ENCODE peak calls at places on chromosome 12, in seven cellular contexts. One of them, this sample, is unnamed. For H3K27me3, the result is how much of the 10 kb centered on the place peaks cover.

GRCh38 chr12:98578392-98578791 is 15.1 kb upstream of the SLC25A3 start:
- DNase-seq in ovary: no peak
- DNase-seq in heart left ventricle: no peak
- DNase-seq in cardiac muscle cell: no peak
- DNase-seq in breast epithelium: no peak
- DNase-seq in DND-41: no peak
- DNase-seq in psoas muscle: no peak
- DNase-seq in this sample: no peak

GRCh38 chr12:6038160-6038559 is 86.3 kb downstream of the VWF start:
- DNase-seq in heart left ventricle: no peak
- DNase-seq in breast epithelium: no peak
- DNase-seq in DND-41: no peak
- DNase-seq in ovary: no peak
- DNase-seq in psoas muscle: no peak
- DNase-seq in cardiac muscle cell: peak
- DNase-seq in this sample: peak

GRCh38 chr12:111596985-111597730 is 2.0 kb downstream of the ATXN2 start:
- DNase-seq in heart left ventricle: peak
- DNase-seq in ovary: peak
- DNase-seq in psoas muscle: peak
- DNase-seq in cardiac muscle cell: peak
- DNase-seq in DND-41: peak
- DNase-seq in breast epithelium: peak
- DNase-seq in this sample: peak

GRCh38 chr12:62632521-62632920 is 165.9 kb downstream of the MON2 start:
- DNase-seq in ovary: peak
- DNase-seq in cardiac muscle cell: peak
- DNase-seq in DND-41: no peak
- DNase-seq in heart left ventricle: peak
- DNase-seq in psoas muscle: peak
- DNase-seq in breast epithelium: peak
- DNase-seq in this sample: peak

GRCh38 chr12:130765186-130765659 is 49.1 kb upstream of the RIMBP2 start:
- DNase-seq in cardiac muscle cell: no peak
- DNase-seq in ovary: no peak
- DNase-seq in heart left ventricle: no peak
- DNase-seq in DND-41: no peak
- DNase-seq in breast epithelium: no peak
- DNase-seq in psoas muscle: no peak
- DNase-seq in this sample: peak

GRCh38 chr12:14416658-14417057 is 51.2 kb downstream of the ATF7IP start:
- DNase-seq in DND-41: peak
- DNase-seq in ovary: no peak
- DNase-seq in psoas muscle: no peak
- DNase-seq in heart left ventricle: no peak
- DNase-seq in breast epithelium: no peak
- DNase-seq in cardiac muscle cell: peak
- DNase-seq in this sample: peak

GRCh38 chr12:94230357-94230905 is 82.1 kb downstream of the PLXNC1 start:
- DNase-seq in ovary: no peak
- DNase-seq in psoas muscle: no peak
- DNase-seq in heart left ventricle: no peak
- DNase-seq in DND-41: peak
- DNase-seq in cardiac muscle cell: peak
- DNase-seq in breast epithelium: no peak
- DNase-seq in this sample: no peak

GRCh38 chr12:76346236-76346635 is 2.0 kb downstream of the BBS10 start:
- DNase-seq in cardiac muscle cell: peak
- DNase-seq in psoas muscle: no peak
- DNase-seq in heart left ventricle: no peak
- DNase-seq in ovary: no peak
- DNase-seq in DND-41: no peak
- DNase-seq in breast epithelium: no peak
- DNase-seq in this sample: no peak

GRCh38 chr12:90152897-90153624 is 444.4 kb upstream of the ATP2B1 start:
- DNase-seq in psoas muscle: no peak
- DNase-seq in DND-41: peak
- DNase-seq in ovary: no peak
- DNase-seq in breast epithelium: no peak
- DNase-seq in cardiac muscle cell: no peak
- DNase-seq in heart left ventricle: no peak
- DNase-seq in this sample: no peak

GRCh38 chr12:19238520-19238919 is 109.0 kb downstream of the PLEKHA5 start:
- DNase-seq in breast epithelium: no peak
- DNase-seq in psoas muscle: no peak
- DNase-seq in heart left ventricle: no peak
- DNase-seq in cardiac muscle cell: no peak
- DNase-seq in ovary: no peak
- DNase-seq in DND-41: no peak
- DNase-seq in this sample: no peak

GRCh38 chr12:104903648-104904423 is 54.3 kb downstream of the SLC41A2 start:
- DNase-seq in psoas muscle: no peak
- DNase-seq in ovary: no peak
- DNase-seq in breast epithelium: no peak
- DNase-seq in DND-41: no peak
- DNase-seq in cardiac muscle cell: peak
- DNase-seq in heart left ventricle: no peak
- DNase-seq in this sample: no peak

GRCh38 chr12:124032265-124032886 is 59.4 kb downstream of the ZNF664 start:
- DNase-seq in ovary: peak
- DNase-seq in breast epithelium: no peak
- DNase-seq in DND-41: peak
- DNase-seq in cardiac muscle cell: peak
- DNase-seq in psoas muscle: no peak
- DNase-seq in heart left ventricle: no peak
- DNase-seq in this sample: no peak

GRCh38 chr12:96198970-96199369 is 4.8 kb downstream of the ELK3 start:
- DNase-seq in psoas muscle: no peak
- DNase-seq in ovary: no peak
- DNase-seq in breast epithelium: no peak
- DNase-seq in DND-41: no peak
- DNase-seq in heart left ventricle: no peak
- DNase-seq in cardiac muscle cell: peak
- DNase-seq in this sample: peak

GRCh38 chr12:75207338-75208083 is 2.1 kb downstream of the KCNC2 start:
- DNase-seq in heart left ventricle: no peak
- DNase-seq in DND-41: no peak
- DNase-seq in cardiac muscle cell: no peak
- DNase-seq in psoas muscle: no peak
- DNase-seq in breast epithelium: no peak
- DNase-seq in ovary: no peak
- DNase-seq in this sample: no peak

GRCh38 chr12:32641287-32641901 is 37.7 kb upstream of the DNM1L start:
- DNase-seq in ovary: no peak
- DNase-seq in DND-41: no peak
- DNase-seq in cardiac muscle cell: no peak
- DNase-seq in psoas muscle: no peak
- DNase-seq in breast epithelium: no peak
- DNase-seq in heart left ventricle: no peak
- DNase-seq in this sample: no peak

GRCh38 chr12:79444089-79444488 is 246.7 kb downstream of the PAWR start:
- DNase-seq in breast epithelium: no peak
- DNase-seq in DND-41: no peak
- DNase-seq in cardiac muscle cell: peak
- DNase-seq in psoas muscle: no peak
- DNase-seq in heart left ventricle: no peak
- DNase-seq in ovary: no peak
- DNase-seq in this sample: no peak

GRCh38 chr12:52093346-52093745 is 13.8 kb downstream of the SMIM41 start:
- DNase-seq in ovary: no peak
- DNase-seq in breast epithelium: no peak
- DNase-seq in DND-41: no peak
- DNase-seq in cardiac muscle cell: no peak
- DNase-seq in heart left ventricle: no peak
- DNase-seq in psoas muscle: no peak
- DNase-seq in this sample: no peak

GRCh38 chr12:69991683-69992297 is 166.8 kb downstream of the MYRFL start:
- DNase-seq in psoas muscle: no peak
- DNase-seq in breast epithelium: no peak
- DNase-seq in DND-41: no peak
- DNase-seq in heart left ventricle: no peak
- DNase-seq in ovary: no peak
- DNase-seq in cardiac muscle cell: no peak
- DNase-seq in this sample: no peak

GRCh38 chr12:122874081-122874480 is 21.8 kb downstream of the VPS37B start:
- DNase-seq in heart left ventricle: no peak
- DNase-seq in psoas muscle: no peak
- DNase-seq in ovary: no peak
- DNase-seq in DND-41: no peak
- DNase-seq in cardiac muscle cell: no peak
- DNase-seq in breast epithelium: no peak
- DNase-seq in this sample: no peak

GRCh38 chr12:12734561-12735071 is 17.4 kb downstream of the CDKN1B start:
- DNase-seq in breast epithelium: no peak
- DNase-seq in heart left ventricle: no peak
- DNase-seq in cardiac muscle cell: no peak
- DNase-seq in DND-41: no peak
- DNase-seq in ovary: no peak
- DNase-seq in psoas muscle: no peak
- DNase-seq in this sample: no peak

GRCh38 chr12:131829351-131829794 is 1.2 kb downstream of the MMP17 start:
- DNase-seq in psoas muscle: no peak
- DNase-seq in ovary: peak
- DNase-seq in heart left ventricle: no peak
- DNase-seq in DND-41: no peak
- DNase-seq in cardiac muscle cell: peak
- DNase-seq in breast epithelium: no peak
- DNase-seq in this sample: no peak

GRCh38 chr12:70520847-70521246 is 116.4 kb downstream of the PTPRB start:
- DNase-seq in breast epithelium: no peak
- DNase-seq in cardiac muscle cell: no peak
- DNase-seq in psoas muscle: no peak
- DNase-seq in DND-41: no peak
- DNase-seq in ovary: no peak
- DNase-seq in heart left ventricle: no peak
- DNase-seq in this sample: peak

GRCh38 chr12:4268549-4269181 is 4.9 kb upstream of the CCND2 start:
- DNase-seq in ovary: no peak
- DNase-seq in psoas muscle: no peak
- DNase-seq in breast epithelium: no peak
- DNase-seq in cardiac muscle cell: no peak
- DNase-seq in heart left ventricle: no peak
- DNase-seq in DND-41: peak
- DNase-seq in this sample: no peak

GRCh38 chr12:4267904-4268548 is 5.5 kb upstream of the CCND2 start:
- DNase-seq in breast epithelium: no peak
- DNase-seq in psoas muscle: no peak
- DNase-seq in heart left ventricle: no peak
- DNase-seq in DND-41: no peak
- DNase-seq in cardiac muscle cell: no peak
- DNase-seq in ovary: no peak
- DNase-seq in this sample: no peak

GRCh38 chr12:4266990-4267389 is 6.6 kb upstream of the CCND2 start:
- DNase-seq in heart left ventricle: no peak
- DNase-seq in cardiac muscle cell: no peak
- DNase-seq in ovary: no peak
- DNase-seq in DND-41: no peak
- DNase-seq in breast epithelium: no peak
- DNase-seq in psoas muscle: no peak
- DNase-seq in this sample: no peak

GRCh38 chr12:4261655-4262054 is 11.9 kb upstream of the CCND2 start:
- DNase-seq in ovary: no peak
- DNase-seq in psoas muscle: no peak
- DNase-seq in heart left ventricle: no peak
- DNase-seq in breast epithelium: no peak
- DNase-seq in DND-41: no peak
- DNase-seq in cardiac muscle cell: no peak
- DNase-seq in this sample: no peak

DNA sequence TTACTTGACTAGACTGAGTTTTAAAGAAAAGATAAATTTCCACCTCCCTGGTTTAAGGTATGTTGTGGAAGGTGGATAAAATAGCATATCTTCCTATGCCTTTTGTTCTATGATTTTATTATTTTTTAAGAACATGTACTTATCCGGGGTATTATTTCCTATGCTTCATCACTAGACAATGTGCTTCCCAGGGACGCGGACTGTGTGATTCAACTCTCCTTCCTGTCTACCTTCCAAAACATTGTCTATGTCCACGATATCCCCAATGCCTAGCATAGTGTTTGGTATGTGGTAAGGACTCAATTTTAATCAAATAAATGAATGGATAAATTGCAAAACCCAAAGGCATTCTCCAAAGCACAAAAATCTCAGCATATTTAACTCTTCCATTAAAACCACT is 8.3 kb upstream of the CCND2 start:
- DNase-seq in ovary: no peak
- DNase-seq in psoas muscle: no peak
- DNase-seq in DND-41: no peak
- DNase-seq in breast epithelium: no peak
- DNase-seq in cardiac muscle cell: no peak
- DNase-seq in heart left ventricle: no peak
- DNase-seq in this sample: peak
- H3K27me3 ChIP-seq in ovary: under half
- H3K27me3 ChIP-seq in psoas muscle: under half
- H3K27me3 ChIP-seq in DND-41: half or more
- H3K27me3 ChIP-seq in breast epithelium: under half
- H3K27me3 ChIP-seq in cardiac muscle cell: under half
- H3K27me3 ChIP-seq in heart left ventricle: under half
- H3K27me3 ChIP-seq in this sample: under half

GRCh38 chr12:26121841-26122680 is 2.8 kb downstream of the BHLHE41 start:
- DNase-seq in heart left ventricle: peak
- DNase-seq in breast epithelium: no peak
- DNase-seq in ovary: peak
- DNase-seq in psoas muscle: peak
- DNase-seq in cardiac muscle cell: peak
- DNase-seq in DND-41: peak
- DNase-seq in this sample: no peak
- H3K27me3 ChIP-seq in heart left ventricle: under half
- H3K27me3 ChIP-seq in breast epithelium: under half
- H3K27me3 ChIP-seq in ovary: under half
- H3K27me3 ChIP-seq in psoas muscle: under half
- H3K27me3 ChIP-seq in cardiac muscle cell: half or more
- H3K27me3 ChIP-seq in DND-41: half or more
- H3K27me3 ChIP-seq in this sample: half or more

GRCh38 chr12:109714141-109714912 is 702 bp downstream of the FAM222A start:
- DNase-seq in cardiac muscle cell: peak
- DNase-seq in breast epithelium: peak
- DNase-seq in DND-41: peak
- DNase-seq in ovary: peak
- DNase-seq in psoas muscle: peak
- DNase-seq in heart left ventricle: peak
- DNase-seq in this sample: no peak
- H3K27me3 ChIP-seq in cardiac muscle cell: under half
- H3K27me3 ChIP-seq in breast epithelium: under half
- H3K27me3 ChIP-seq in DND-41: under half
- H3K27me3 ChIP-seq in ovary: under half
- H3K27me3 ChIP-seq in psoas muscle: under half
- H3K27me3 ChIP-seq in heart left ventricle: under half
- H3K27me3 ChIP-seq in this sample: half or more

DNA sequence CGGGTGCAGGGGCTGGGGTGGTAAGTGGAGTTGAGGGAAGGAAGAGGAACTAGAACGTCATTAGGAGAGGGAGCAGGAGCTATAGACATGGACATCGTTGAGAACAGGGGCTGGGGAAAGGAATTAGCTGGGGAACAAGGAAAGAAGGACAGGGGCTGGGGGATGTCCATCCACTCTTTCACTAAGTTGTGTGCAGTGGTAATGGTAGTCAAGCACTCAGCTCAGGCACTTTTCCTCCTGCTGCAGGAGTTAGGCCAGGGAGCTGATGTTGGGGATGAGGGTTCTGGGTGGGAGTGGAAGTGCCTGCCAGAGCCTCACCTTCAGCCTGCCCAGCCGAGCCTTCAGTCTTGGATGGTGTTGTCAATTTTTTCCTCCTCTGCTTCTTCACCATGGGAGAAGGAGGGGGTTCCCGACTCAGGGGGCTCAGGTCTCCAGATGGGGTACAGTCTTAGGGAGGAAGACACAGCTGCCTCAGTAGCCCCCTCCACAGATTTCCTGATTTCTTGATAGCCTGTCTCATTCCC is 9.2 kb downstream of the AGAP2 start:
- DNase-seq in DND-41: no peak
- DNase-seq in cardiac muscle cell: no peak
- DNase-seq in ovary: no peak
- DNase-seq in psoas muscle: no peak
- DNase-seq in breast epithelium: no peak
- DNase-seq in heart left ventricle: no peak
- DNase-seq in this sample: no peak
- H3K27me3 ChIP-seq in DND-41: under half
- H3K27me3 ChIP-seq in cardiac muscle cell: half or more
- H3K27me3 ChIP-seq in ovary: under half
- H3K27me3 ChIP-seq in psoas muscle: under half
- H3K27me3 ChIP-seq in breast epithelium: under half
- H3K27me3 ChIP-seq in heart left ventricle: under half
- H3K27me3 ChIP-seq in this sample: under half